ENCODE peak calls at places on chromosomes 7 and 10, in eight cellular contexts. One of them, this sample, is unnamed.

GRCh38 chr10:4883079-4883739 is 57.2 kb downstream of the AKR1E2 start:
- DNase-seq in PC-3: peak
- DNase-seq in neural progenitor cell: no peak
- DNase-seq in fibroblast of lung: peak
- DNase-seq in IMR-90: peak
- DNase-seq in HCT116: no peak
- DNase-seq in MM.1S: no peak
- DNase-seq in endodermal cell: no peak
- DNase-seq in this sample: peak

GRCh38 chr7:99827040-99827778 is 604 bp upstream of the CYP3A43 start:
- DNase-seq in HCT116: no peak
- DNase-seq in endodermal cell: no peak
- DNase-seq in fibroblast of lung: no peak
- DNase-seq in PC-3: peak
- DNase-seq in MM.1S: no peak
- DNase-seq in IMR-90: no peak
- DNase-seq in neural progenitor cell: no peak
- DNase-seq in this sample: no peak

GRCh38 chr10:17344206-17344605 is 110.2 kb downstream of the ST8SIA6 start:
- DNase-seq in MM.1S: no peak
- DNase-seq in HCT116: no peak
- DNase-seq in endodermal cell: no peak
- DNase-seq in PC-3: no peak
- DNase-seq in neural progenitor cell: no peak
- DNase-seq in IMR-90: no peak
- DNase-seq in fibroblast of lung: no peak
- DNase-seq in this sample: no peak

GRCh38 chr7:129375221-129375938 is 58.9 kb upstream of the STRIP2 start:
- DNase-seq in fibroblast of lung: no peak
- DNase-seq in neural progenitor cell: peak
- DNase-seq in PC-3: no peak
- DNase-seq in MM.1S: no peak
- DNase-seq in IMR-90: no peak
- DNase-seq in HCT116: no peak
- DNase-seq in endodermal cell: peak
- DNase-seq in this sample: no peak

GRCh38 chr7:105779856-105780815 is 96.3 kb downstream of the ATXN7L1 start:
- DNase-seq in PC-3: no peak
- DNase-seq in HCT116: no peak
- DNase-seq in MM.1S: no peak
- DNase-seq in IMR-90: no peak
- DNase-seq in fibroblast of lung: no peak
- DNase-seq in neural progenitor cell: no peak
- DNase-seq in endodermal cell: peak
- DNase-seq in this sample: no peak

GRCh38 chr7:45407730-45408406 is 166.3 kb upstream of the ADCY1 start:
- DNase-seq in neural progenitor cell: peak
- DNase-seq in fibroblast of lung: no peak
- DNase-seq in endodermal cell: peak
- DNase-seq in HCT116: no peak
- DNase-seq in PC-3: no peak
- DNase-seq in MM.1S: no peak
- DNase-seq in IMR-90: no peak
- DNase-seq in this sample: peak

GRCh38 chr7:31134246-31135188 is 82.4 kb downstream of the ADCYAP1R1 start:
- DNase-seq in IMR-90: peak
- DNase-seq in HCT116: peak
- DNase-seq in endodermal cell: peak
- DNase-seq in neural progenitor cell: peak
- DNase-seq in fibroblast of lung: peak
- DNase-seq in MM.1S: peak
- DNase-seq in PC-3: peak
- DNase-seq in this sample: peak

GRCh38 chr7:113460067-113460466 is 341.7 kb upstream of the SMIM30 start:
- DNase-seq in neural progenitor cell: no peak
- DNase-seq in IMR-90: no peak
- DNase-seq in fibroblast of lung: no peak
- DNase-seq in MM.1S: no peak
- DNase-seq in HCT116: no peak
- DNase-seq in PC-3: no peak
- DNase-seq in endodermal cell: no peak
- DNase-seq in this sample: no peak

GRCh38 chr10:91883549-91884542 is 25.4 kb downstream of the FGFBP3 start:
- DNase-seq in HCT116: no peak
- DNase-seq in IMR-90: peak
- DNase-seq in MM.1S: no peak
- DNase-seq in fibroblast of lung: peak
- DNase-seq in endodermal cell: peak
- DNase-seq in PC-3: no peak
- DNase-seq in neural progenitor cell: peak
- DNase-seq in this sample: peak

GRCh38 chr10:78871796-78872195 is 197.0 kb upstream of the ZMIZ1 start:
- DNase-seq in IMR-90: no peak
- DNase-seq in endodermal cell: peak
- DNase-seq in fibroblast of lung: no peak
- DNase-seq in HCT116: no peak
- DNase-seq in MM.1S: no peak
- DNase-seq in PC-3: no peak
- DNase-seq in neural progenitor cell: no peak
- DNase-seq in this sample: no peak

GRCh38 chr7:151125835-151126481 is 39.7 kb downstream of the AGAP3 start:
- DNase-seq in IMR-90: no peak
- DNase-seq in neural progenitor cell: peak
- DNase-seq in endodermal cell: peak
- DNase-seq in PC-3: no peak
- DNase-seq in HCT116: no peak
- DNase-seq in fibroblast of lung: peak
- DNase-seq in MM.1S: no peak
- DNase-seq in this sample: peak

GRCh38 chr10:113056468-113057021 is 106.5 kb downstream of the TCF7L2 start:
- DNase-seq in neural progenitor cell: no peak
- DNase-seq in PC-3: no peak
- DNase-seq in fibroblast of lung: peak
- DNase-seq in MM.1S: no peak
- DNase-seq in HCT116: no peak
- DNase-seq in endodermal cell: peak
- DNase-seq in IMR-90: peak
- DNase-seq in this sample: peak

GRCh38 chr7:3244241-3244814 is 56.7 kb upstream of the SDK1 start:
- DNase-seq in PC-3: peak
- DNase-seq in IMR-90: peak
- DNase-seq in endodermal cell: no peak
- DNase-seq in fibroblast of lung: peak
- DNase-seq in MM.1S: no peak
- DNase-seq in neural progenitor cell: no peak
- DNase-seq in HCT116: peak
- DNase-seq in this sample: peak

GRCh38 chr10:102668312-102669110 is 24.2 kb downstream of the TRIM8 start:
- DNase-seq in HCT116: no peak
- DNase-seq in fibroblast of lung: no peak
- DNase-seq in PC-3: no peak
- DNase-seq in MM.1S: no peak
- DNase-seq in neural progenitor cell: no peak
- DNase-seq in IMR-90: no peak
- DNase-seq in endodermal cell: peak
- DNase-seq in this sample: no peak

GRCh38 chr7:47721670-47722069 is 139.8 kb upstream of the TNS3 start:
- DNase-seq in PC-3: no peak
- DNase-seq in endodermal cell: peak
- DNase-seq in IMR-90: no peak
- DNase-seq in neural progenitor cell: no peak
- DNase-seq in fibroblast of lung: no peak
- DNase-seq in HCT116: no peak
- DNase-seq in MM.1S: no peak
- DNase-seq in this sample: no peak

GRCh38 chr7:103637726-103638125 is 191.7 kb upstream of the SLC26A5 start:
- DNase-seq in IMR-90: peak
- DNase-seq in MM.1S: no peak
- DNase-seq in endodermal cell: no peak
- DNase-seq in PC-3: peak
- DNase-seq in HCT116: no peak
- DNase-seq in neural progenitor cell: no peak
- DNase-seq in fibroblast of lung: peak
- DNase-seq in this sample: peak

GRCh38 chr10:33559105-33559504 is 224.6 kb upstream of the NRP1 start:
- DNase-seq in HCT116: no peak
- DNase-seq in neural progenitor cell: no peak
- DNase-seq in MM.1S: no peak
- DNase-seq in fibroblast of lung: peak
- DNase-seq in PC-3: peak
- DNase-seq in IMR-90: peak
- DNase-seq in endodermal cell: no peak
- DNase-seq in this sample: peak

GRCh38 chr7:23357190-23358093 is 58.3 kb downstream of the MALSU1 start:
- DNase-seq in endodermal cell: no peak
- DNase-seq in fibroblast of lung: peak
- DNase-seq in IMR-90: peak
- DNase-seq in neural progenitor cell: no peak
- DNase-seq in HCT116: peak
- DNase-seq in MM.1S: peak
- DNase-seq in PC-3: peak
- DNase-seq in this sample: peak

GRCh38 chr10:12730809-12731519 is 270.5 kb downstream of the CCDC3 start:
- DNase-seq in fibroblast of lung: peak
- DNase-seq in PC-3: no peak
- DNase-seq in endodermal cell: no peak
- DNase-seq in IMR-90: peak
- DNase-seq in neural progenitor cell: no peak
- DNase-seq in MM.1S: peak
- DNase-seq in HCT116: no peak
- DNase-seq in this sample: peak
- H3K27ac ChIP-seq in fibroblast of lung: no peak
- H3K27ac ChIP-seq in PC-3: no peak
- H3K27ac ChIP-seq in endodermal cell: no peak
- H3K27ac ChIP-seq in IMR-90: no peak
- H3K27ac ChIP-seq in neural progenitor cell: no peak
- H3K27ac ChIP-seq in MM.1S: no peak
- H3K27ac ChIP-seq in HCT116: no peak
- H3K27ac ChIP-seq in this sample: no peak

DNA sequence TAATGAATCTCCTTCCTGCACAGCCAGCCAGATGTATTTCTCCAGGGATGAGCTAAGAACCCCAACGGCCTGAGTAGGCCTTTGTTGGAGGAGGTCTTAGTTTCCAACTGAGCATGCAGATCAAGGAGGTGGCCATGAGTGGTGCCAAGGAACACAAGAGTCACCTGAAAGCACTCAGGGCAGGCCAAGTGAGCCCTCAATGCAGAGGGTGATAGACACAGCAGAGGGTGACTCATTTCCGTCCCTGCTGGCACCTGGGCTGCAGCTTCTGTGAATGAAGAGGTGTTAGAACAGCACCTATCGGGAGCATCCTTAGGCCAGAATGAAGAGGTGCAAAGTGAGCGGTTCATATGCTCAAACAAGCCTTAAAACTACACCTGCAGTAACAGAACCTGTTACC is 211.8 kb downstream of the FRMD4A start:
- DNase-seq in neural progenitor cell: no peak
- DNase-seq in PC-3: peak
- DNase-seq in endodermal cell: peak
- DNase-seq in MM.1S: no peak
- DNase-seq in fibroblast of lung: no peak
- DNase-seq in IMR-90: no peak
- DNase-seq in HCT116: no peak
- DNase-seq in this sample: no peak
- H3K4me3 ChIP-seq in neural progenitor cell: no peak
- H3K4me3 ChIP-seq in PC-3: no peak
- H3K4me3 ChIP-seq in endodermal cell: no peak
- H3K4me3 ChIP-seq in MM.1S: no peak
- H3K4me3 ChIP-seq in fibroblast of lung: no peak
- H3K4me3 ChIP-seq in IMR-90: no peak
- H3K4me3 ChIP-seq in HCT116: no peak
- H3K4me3 ChIP-seq in this sample: no peak

GRCh38 chr7:116572036-116572435 is 47.2 kb downstream of the CAV1 start:
- DNase-seq in neural progenitor cell: no peak
- DNase-seq in endodermal cell: no peak
- DNase-seq in MM.1S: no peak
- DNase-seq in HCT116: no peak
- DNase-seq in PC-3: no peak
- DNase-seq in IMR-90: no peak
- DNase-seq in fibroblast of lung: no peak
- DNase-seq in this sample: no peak
- H3K9ac ChIP-seq in neural progenitor cell: no peak
- H3K9ac ChIP-seq in endodermal cell: no peak
- H3K9ac ChIP-seq in MM.1S: no peak
- H3K9ac ChIP-seq in HCT116: no peak
- H3K9ac ChIP-seq in PC-3: peak
- H3K9ac ChIP-seq in IMR-90: no peak
- H3K9ac ChIP-seq in fibroblast of lung: no peak
- H3K9ac ChIP-seq in this sample: peak

DNA sequence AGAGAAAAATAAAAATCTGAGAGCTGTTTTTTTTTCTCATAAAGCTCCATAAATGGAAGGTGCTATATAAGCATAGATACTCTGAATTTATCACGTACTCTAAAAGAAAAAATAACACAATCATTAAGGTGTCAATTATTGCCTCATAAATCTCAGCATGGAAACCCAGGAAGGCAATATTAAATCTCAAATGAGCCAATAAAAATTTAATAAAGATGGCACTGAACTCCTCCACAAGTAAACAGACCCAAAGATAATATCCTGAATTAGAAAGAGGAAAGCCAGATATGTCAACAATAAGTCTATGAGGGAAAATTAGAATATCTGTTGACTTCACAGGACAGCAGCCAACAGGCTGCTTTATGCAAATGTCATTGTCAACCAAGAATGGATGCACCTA is 66.5 kb downstream of the CDK6 start:
- DNase-seq in HCT116: no peak
- DNase-seq in neural progenitor cell: no peak
- DNase-seq in MM.1S: no peak
- DNase-seq in PC-3: no peak
- DNase-seq in endodermal cell: no peak
- DNase-seq in IMR-90: no peak
- DNase-seq in fibroblast of lung: no peak
- DNase-seq in this sample: no peak
- H3K27ac ChIP-seq in HCT116: no peak
- H3K27ac ChIP-seq in neural progenitor cell: no peak
- H3K27ac ChIP-seq in MM.1S: peak
- H3K27ac ChIP-seq in PC-3: no peak
- H3K27ac ChIP-seq in endodermal cell: no peak
- H3K27ac ChIP-seq in IMR-90: no peak
- H3K27ac ChIP-seq in fibroblast of lung: no peak
- H3K27ac ChIP-seq in this sample: peak

This sample was measured in GM23248.